ENCODE peak calls at places on chromosomes 5 and 9, in seven cellular contexts. F, K, W, X, M, O and H are unnamed samples.

GRCh38 chr5:152259702-152260101 is 145.4 kb downstream of the NMUR2 start:
- DNase-seq in F (no peak), K (peak; percentile 7), W (no peak), X (peak; percentile 55), M (no peak), O (no peak), H (no peak)

GRCh38 chr5:74375271-74375670 is 265.3 kb downstream of the ENC1 start:
- DNase-seq in F (no peak), K (no peak), W (no peak), X (no peak), M (no peak), O (no peak), H (no peak)

GRCh38 chr9:68418259-68418845 is 61.9 kb downstream of the PGM5 start:
- DNase-seq in F (no peak), K (no peak), W (no peak), X (no peak), M (no peak), O (no peak), H (no peak)

GRCh38 chr5:66596791-66597757 is 881 bp downstream of the MAST4 start:
- DNase-seq in F (no peak), K (no peak), W (no peak), X (peak; percentile 80), M (peak; percentile 61), O (peak; percentile 16), H (peak; percentile 93)

GRCh38 chr5:51279983-51280382 is 103.3 kb upstream of the ISL1 start:
- DNase-seq in F (no peak), K (no peak), W (no peak), X (no peak), M (peak; percentile 27), O (peak; percentile 16), H (no peak)

GRCh38 chr5:12095808-12096281 is 191.6 kb upstream of the CTNND2 start:
- DNase-seq in F (no peak), K (peak; percentile 92), W (no peak), X (no peak), M (no peak), O (peak; percentile 52), H (no peak)

GRCh38 chr9:91433180-91433579 is 9.5 kb upstream of the NFIL3 start:
- DNase-seq in F (no peak), K (peak; percentile 93), W (no peak), X (no peak), M (no peak), O (no peak), H (peak; percentile 36)

GRCh38 chr5:178229861-178230260 is 2.7 kb downstream of the PHYKPL start:
- DNase-seq in F (no peak), K (no peak), W (no peak), X (no peak), M (no peak), O (no peak), H (no peak)

GRCh38 chr9:107087256-107087655 is 195.8 kb upstream of the RAD23B start:
- DNase-seq in F (no peak), K (no peak), W (no peak), X (no peak), M (no peak), O (no peak), H (no peak)

GRCh38 chr5:42858709-42859108 is 47.0 kb upstream of the SELENOP start:
- DNase-seq in F (no peak), K (no peak), W (no peak), X (no peak), M (no peak), O (no peak), H (peak; percentile 62)

GRCh38 chr9:134773842-134774241 is 106.8 kb upstream of the FCN2 start:
- DNase-seq in F (no peak), K (no peak), W (no peak), X (no peak), M (no peak), O (no peak), H (no peak)

GRCh38 chr5:36651775-36652685 is 45.6 kb downstream of the SLC1A3 start:
- DNase-seq in F (no peak), K (no peak), W (no peak), X (no peak), M (no peak), O (no peak), H (no peak)

GRCh38 chr5:160379485-160379884 is 9.1 kb upstream of the C1QTNF2 start:
- DNase-seq in F (no peak), K (no peak), W (no peak), X (no peak), M (no peak), O (no peak), H (no peak)

GRCh38 chr9:112409758-112410157 is 29.9 kb downstream of the HSDL2 start:
- DNase-seq in F (no peak), K (no peak), W (no peak), X (no peak), M (no peak), O (no peak), H (no peak)

GRCh38 chr5:98994636-98995035 is 65.8 kb upstream of the CHD1 start:
- DNase-seq in F (no peak), K (no peak), W (no peak), X (no peak), M (no peak), O (no peak), H (no peak)

GRCh38 chr9:131618071-131618479 is 72.8 kb downstream of the PRRT1B start:
- DNase-seq in F (no peak), K (no peak), W (no peak), X (no peak), M (no peak), O (peak; percentile 58), H (no peak)

GRCh38 chr9:126805546-126806262 is 864 bp downstream of the ZBTB43 start:
- DNase-seq in F (peak; percentile 91), K (peak; percentile 65), W (peak; percentile 70), X (peak; percentile 86), M (peak; percentile 59), O (no peak), H (no peak)

GRCh38 chr5:154211611-154212390 is 21.3 kb downstream of the GALNT10 start:
- DNase-seq in F (no peak), K (peak; percentile 91), W (no peak), X (no peak), M (no peak), O (no peak), H (no peak)

GRCh38 chr9:96495341-96495740 is 45.4 kb downstream of the HABP4 start:
- DNase-seq in F (no peak), K (peak; percentile 15), W (no peak), X (no peak), M (no peak), O (no peak), H (no peak)

GRCh38 chr5:149207821-149208220 is 63.8 kb upstream of the AFAP1L1 start:
- DNase-seq in F (no peak), K (no peak), W (no peak), X (no peak), M (no peak), O (no peak), H (no peak)

GRCh38 chr9:114790521-114790920 is 15.3 kb downstream of the TNFSF15 start:
- DNase-seq in F (no peak), K (no peak), W (no peak), X (peak; percentile 95), M (no peak), O (no peak), H (no peak)

GRCh38 chr9:83070257-83070656 is 7.3 kb upstream of the RASEF start:
- DNase-seq in F (no peak), K (peak; percentile 75), W (no peak), X (no peak), M (no peak), O (no peak), H (no peak)

GRCh38 chr5:3734621-3735020 is 139.0 kb downstream of the IRX1 start:
- DNase-seq in F (no peak), K (no peak), W (no peak), X (no peak), M (no peak), O (no peak), H (no peak)